ENCODE peak calls at places on chromosomes 5 and 9, in five cellular contexts. Q, W, J, O and N are unnamed samples.

GRCh38 chr5:112418412-112419049 is 546 bp downstream of the EPB41L4A start:
- DNase-seq in Q (no peak), O (no peak), W (no peak), J (peak), N (no peak)

GRCh38 chr9:91065231-91066041 is 263.8 kb downstream of the SYK start:
- DNase-seq in O (no peak), J (no peak), Q (no peak), W (no peak), N (no peak)

GRCh38 chr9:77030045-77030444 is 10.6 kb downstream of the FOXB2 start:
- DNase-seq in J (no peak), Q (no peak), O (no peak), W (no peak), N (no peak)

GRCh38 chr9:76044420-76044819 is 153.9 kb downstream of the PCSK5 start:
- DNase-seq in Q (no peak), O (no peak), W (no peak), J (no peak), N (no peak)

GRCh38 chr9:4864234-4864661 is 71.5 kb downstream of the RCL1 start:
- DNase-seq in W (no peak), J (peak), Q (no peak), O (no peak), N (no peak)

GRCh38 chr5:130871346-130872086 is 293.5 kb downstream of the HINT1 start:
- DNase-seq in Q (peak), O (peak), W (no peak), J (peak), N (peak)

GRCh38 chr9:34079181-34079580 is 30.5 kb upstream of the UBAP2 start:
- DNase-seq in W (no peak), Q (no peak), O (no peak), J (no peak), N (no peak)

GRCh38 chr5:137141779-137142178 is 357.3 kb downstream of the SPOCK1 start:
- DNase-seq in Q (no peak), O (no peak), W (no peak), J (no peak), N (peak)

GRCh38 chr9:110691002-110691549 is 22.5 kb downstream of the MUSK start:
- DNase-seq in O (no peak), W (no peak), Q (no peak), J (no peak), N (no peak)

GRCh38 chr5:175288048-175288621 is 155.8 kb downstream of the DRD1 start:
- DNase-seq in Q (no peak), J (no peak), W (no peak), O (no peak), N (no peak)

GRCh38 chr5:98517559-98517958 is 255.9 kb upstream of the RGMB start:
- DNase-seq in J (no peak), O (no peak), W (no peak), Q (no peak), N (no peak)

GRCh38 chr9:93268551-93269314 is 84.8 kb downstream of the WNK2 start:
- DNase-seq in Q (peak), O (no peak), J (no peak), W (peak), N (peak)

GRCh38 chr5:168948746-168949145 is 352.2 kb downstream of the SLIT3 start:
- DNase-seq in W (no peak), O (no peak), Q (no peak), J (no peak), N (no peak)

GRCh38 chr9:5301544-5301943 is 3.0 kb downstream of the RLN2 start:
- DNase-seq in J (no peak), O (no peak), W (no peak), Q (no peak), N (no peak)

GRCh38 chr9:137797206-137798120 is 80.1 kb upstream of the CACNA1B start:
- DNase-seq in J (no peak), O (no peak), W (no peak), Q (no peak), N (no peak)

GRCh38 chr9:136028760-136029470 is 66.2 kb downstream of the NACC2 start:
- DNase-seq in Q (no peak), W (no peak), J (no peak), O (no peak), N (peak)

GRCh38 chr9:77589046-77589795 is 58.9 kb downstream of the GNA14 start:
- DNase-seq in J (no peak), W (no peak), Q (no peak), O (no peak), N (no peak)

GRCh38 chr5:96219580-96220281 is 213.3 kb downstream of the PCSK1 start:
- DNase-seq in J (no peak), W (no peak), Q (peak), O (no peak), N (no peak)

GRCh38 chr5:167514461-167514860 is 777.0 kb upstream of the WWC1 start:
- DNase-seq in J (no peak), O (no peak), W (no peak), Q (no peak), N (no peak)

GRCh38 chr9:110131499-110131898 is 76.5 kb downstream of the C9orf152 start:
- DNase-seq in J (peak), Q (no peak), W (no peak), O (no peak), N (no peak)

GRCh38 chr5:39437469-39437868 is 12.7 kb upstream of the DAB2 start:
- DNase-seq in Q (no peak), J (no peak), W (no peak), O (no peak), N (no peak)

GRCh38 chr5:84693256-84693655 is 308.6 kb upstream of the EDIL3 start:
- DNase-seq in W (no peak), J (no peak), Q (no peak), O (no peak), N (no peak)

GRCh38 chr9:92328225-92328624 is 2.5 kb downstream of the CENPP start:
- DNase-seq in J (peak), Q (peak), W (no peak), O (no peak), N (no peak)

GRCh38 chr5:163387970-163388369 is 49.4 kb upstream of the CCNG1 start:
- DNase-seq in Q (no peak), O (no peak), W (no peak), J (no peak), N (no peak)

GRCh38 chr9:109972026-109973005 is 192.3 kb downstream of the PALM2AKAP2 start:
- DNase-seq in O (no peak), W (no peak), J (peak), Q (peak), N (no peak)

GRCh38 chr5:123421773-123422172 is 1.4 kb downstream of the CEP120 start:
- DNase-seq in O (no peak), J (no peak), Q (no peak), W (no peak), N (no peak)

GRCh38 chr9:12680341-12680740 is 12.8 kb upstream of the TYRP1 start:
- DNase-seq in W (no peak), O (no peak), Q (no peak), J (peak), N (no peak)

GRCh38 chr5:100479079-100479688 is 56.0 kb upstream of the FAM174A start:
- DNase-seq in J (peak), O (no peak), W (no peak), Q (peak), N (no peak)

GRCh38 chr5:67037171-67037570 is 159.4 kb downstream of the CD180 start:
- DNase-seq in J (no peak), W (no peak), O (no peak), Q (no peak), N (no peak)

GRCh38 chr9:29697011-29697410 is 2123.7 kb upstream of the C9orf72 start:
- DNase-seq in Q (no peak), O (no peak), W (no peak), J (no peak), N (no peak)

GRCh38 chr9:71681708-71682268 is 86.5 kb downstream of the CEMIP2 start:
- DNase-seq in J (no peak), O (no peak), W (no peak), Q (no peak), N (no peak)

GRCh38 chr5:910769-911160 is 18.1 kb downstream of the TRIP13 start:
- DNase-seq in J (no peak), W (no peak), O (no peak), Q (no peak), N (no peak)

GRCh38 chr5:914174-914573 is 21.5 kb downstream of the TRIP13 start:
- DNase-seq in Q (no peak), J (no peak), W (no peak), O (no peak), N (no peak)

GRCh38 chr5:911601-912000 is 18.9 kb downstream of the TRIP13 start:
- DNase-seq in W (no peak), O (no peak), Q (no peak), J (no peak), N (no peak)

GRCh38 chr5:914612-915011 is 21.9 kb downstream of the TRIP13 start:
- DNase-seq in W (no peak), J (no peak), Q (no peak), O (no peak), N (no peak)

DNA sequence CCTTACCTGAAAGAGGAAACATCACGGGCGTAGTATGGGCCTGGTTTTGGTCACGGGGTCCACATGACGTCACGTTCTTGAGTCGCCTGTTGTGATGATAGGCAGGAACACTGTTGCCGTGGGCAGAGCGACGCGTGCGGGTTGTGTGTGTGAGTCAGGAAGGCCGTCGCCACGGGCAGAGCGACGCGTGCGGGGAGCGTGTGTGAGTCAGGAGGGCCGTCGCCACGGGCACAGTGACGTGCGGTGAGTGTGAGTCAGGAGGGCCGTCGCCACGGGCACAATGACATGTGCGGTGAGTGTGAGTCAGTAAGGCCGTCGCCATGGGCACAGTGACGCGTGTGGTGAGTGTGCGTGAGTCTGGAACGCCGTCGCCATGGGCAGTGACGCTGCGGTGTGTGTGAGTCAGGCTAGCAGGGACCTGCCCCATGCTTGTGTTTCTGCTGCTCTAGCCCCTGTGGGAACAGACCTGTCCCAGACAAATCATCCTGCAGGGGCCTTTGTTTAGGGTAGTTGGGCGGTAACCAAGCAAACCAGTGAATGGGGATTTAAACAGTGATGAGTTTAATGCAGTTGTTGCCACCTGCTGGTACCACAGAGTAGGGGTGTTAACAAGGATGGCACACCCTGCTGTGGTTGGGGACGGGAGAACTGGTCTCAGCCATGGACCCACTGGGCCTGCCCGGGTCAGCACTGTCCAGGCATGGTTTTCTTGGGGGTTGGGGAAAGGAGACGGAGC is 19.8 kb downstream of the TRIP13 start:
- DNase-seq in Q (no peak), J (peak), W (no peak), O (no peak), N (no peak)
- TF ChIP-seq CTCF in Q (no peak), J (no peak), W (no peak), O (no peak), N (peak)

GRCh38 chr9:23088932-23089364 is 642.3 kb downstream of the DMRTA1 start:
- DNase-seq in Q (peak), O (no peak), J (peak), W (no peak), N (no peak)
- TF ChIP-seq CTCF in Q (peak), O (no peak), J (peak), W (no peak), N (no peak)

GRCh38 chr5:126851441-126852103 is 74.6 kb downstream of the LMNB1 start:
- DNase-seq in O (peak), Q (no peak), J (no peak), W (peak), N (no peak)
- TF ChIP-seq CTCF in O (no peak), Q (no peak), J (no peak), W (no peak), N (no peak)

DNA sequence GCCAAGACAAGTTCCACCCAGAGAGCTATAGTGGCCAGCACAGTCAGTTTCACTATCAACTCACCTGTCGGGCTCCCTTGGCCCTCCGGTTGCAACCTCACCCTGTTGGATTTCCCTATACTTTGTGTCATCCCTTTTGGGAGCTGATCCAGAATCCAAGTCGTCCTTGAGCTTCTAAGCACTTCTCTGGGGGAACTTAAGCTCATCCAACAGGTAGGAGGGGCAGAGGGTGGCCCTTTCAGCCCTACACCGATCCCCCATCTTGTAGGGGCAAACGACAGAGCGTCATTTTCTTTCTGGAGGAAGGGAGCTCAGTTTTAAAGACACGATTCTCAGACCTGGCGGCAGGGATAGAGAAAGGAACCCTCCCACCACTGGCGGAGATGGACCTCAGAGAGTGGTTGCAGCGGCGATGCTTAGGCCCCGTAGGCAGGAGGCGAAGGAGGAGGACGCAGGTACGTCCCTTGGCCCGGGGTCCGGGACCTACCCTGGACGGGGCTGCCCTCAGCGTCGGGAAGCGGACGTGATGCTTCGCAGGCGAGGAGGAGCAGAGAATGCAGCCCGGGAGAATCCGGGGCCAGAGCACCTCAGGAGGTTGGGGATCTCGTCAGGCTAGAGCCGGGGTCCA is 519 bp downstream of the ZER1 start:
- DNase-seq in J (no peak), Q (peak), W (no peak), O (no peak), N (no peak)
- TF ChIP-seq CTCF in J (no peak), Q (no peak), W (no peak), O (no peak), N (no peak)